ENCODE peak calls at places on chromosomes 11 and 22, in eight cellular contexts. F is D341Med; N is NCI-H1694 treated with DMSO at 0.1 percent for 48 hours; Y is T-cell; S is NCI-H446; X is SW 1271; O is stimulated activated CD4-positive, alpha-beta T cell treated with anti-CD3 and anti-CD28 coated beads, Interleukin-2, amount 100 ng/mL, for 48 hours; Q is heart left ventricle. A is an unnamed sample.

GRCh38 chr11:119309953-119310681 is 6.8 kb downstream of the MCAM start:
- DNase-seq in F (no peak), N (no peak), Y (no peak), S (no peak), X (no peak), O (no peak), Q (no peak), A (peak)

GRCh38 chr11:128521697-128522062 is 65.7 kb downstream of the ETS1 start:
- DNase-seq in F (no peak), N (no peak), Y (peak), S (no peak), X (peak), O (no peak), Q (peak), A (no peak)

GRCh38 chr11:3853935-3854659 is 1.4 kb upstream of the STIM1 start:
- DNase-seq in F (no peak), N (no peak), Y (peak), S (no peak), X (no peak), O (peak), Q (no peak), A (peak)

GRCh38 chr11:108965602-108966001 is 300.7 kb downstream of the DDX10 start:
- DNase-seq in F (no peak), N (no peak), Y (no peak), S (no peak), X (no peak), O (no peak), Q (no peak), A (no peak)

GRCh38 chr11:108019870-108020540 is 11.3 kb downstream of the CUL5 start:
- DNase-seq in F (no peak), N (no peak), Y (no peak), S (no peak), X (no peak), O (no peak), Q (no peak), A (no peak)

GRCh38 chr11:126502159-126502558 is 146.7 kb downstream of the ST3GAL4 start:
- DNase-seq in F (no peak), N (no peak), Y (no peak), S (no peak), X (no peak), O (no peak), Q (no peak), A (no peak)

GRCh38 chr11:6526411-6527135 is 29.5 kb downstream of the DNHD1 start:
- DNase-seq in F (no peak), N (no peak), Y (no peak), S (no peak), X (no peak), O (no peak), Q (no peak), A (no peak)

GRCh38 chr11:23755769-23756168 is 741.1 kb upstream of the LUZP2 start:
- DNase-seq in F (no peak), N (no peak), Y (no peak), S (no peak), X (no peak), O (no peak), Q (no peak), A (no peak)

GRCh38 chr22:29563652-29564460 is 10.3 kb upstream of the THOC5 start:
- DNase-seq in F (no peak), N (no peak), Y (no peak), S (no peak), X (no peak), O (no peak), Q (peak), A (no peak)

GRCh38 chr11:2128512-2129322 is 10.5 kb downstream of the IGF2 start:
- DNase-seq in F (no peak), N (no peak), Y (no peak), S (no peak), X (no peak), O (no peak), Q (peak), A (no peak)

GRCh38 chr22:37381489-37381888 is 45.8 kb downstream of the ELFN2 start:
- DNase-seq in F (no peak), N (no peak), Y (no peak), S (no peak), X (no peak), O (no peak), Q (no peak), A (no peak)

GRCh38 chr11:8788616-8789015 is 106.0 kb downstream of the RPL27A start:
- DNase-seq in F (no peak), N (no peak), Y (no peak), S (no peak), X (no peak), O (no peak), Q (no peak), A (no peak)

GRCh38 chr11:67396587-67397398 is 4.9 kb downstream of the PPP1CA start:
- DNase-seq in F (no peak), N (no peak), Y (no peak), S (no peak), X (no peak), O (no peak), Q (peak), A (no peak)

A was measured in tibial artery.